ENCODE peak calls at places on chromosome 5, in seven cellular contexts. G is SK-N-SH, Y is H1, X is K562, S is HCT116, I is Panc1, W is GM12878. R is an unnamed sample.

GRCh38 chr5:33235304-33235703 is 205.5 kb upstream of the TARS1 start:
- DNase-seq in I (no peak), X (no peak), Y (no peak), W (no peak), S (no peak), G (no peak), R (no peak)

GRCh38 chr5:54859321-54859720 is 126.1 kb downstream of the ESM1 start:
- DNase-seq in W (no peak), I (no peak), X (no peak), Y (no peak), S (no peak), G (no peak), R (no peak)

GRCh38 chr5:160287378-160288051 is 24.8 kb downstream of the CCNJL start:
- DNase-seq in X (no peak), S (no peak), W (no peak), Y (peak), I (no peak), G (peak), R (peak)

GRCh38 chr5:141707535-141707934 is 25.5 kb upstream of the ARAP3 start:
- DNase-seq in G (no peak), X (no peak), Y (no peak), W (no peak), S (no peak), I (no peak), R (no peak)

GRCh38 chr5:40791715-40792139 is 6.4 kb downstream of the PRKAA1 start:
- DNase-seq in W (no peak), S (no peak), X (no peak), G (no peak), Y (no peak), I (no peak), R (peak)

GRCh38 chr5:159324097-159324760 is 6.1 kb downstream of the IL12B start:
- DNase-seq in X (no peak), S (no peak), I (no peak), W (no peak), Y (no peak), G (no peak), R (no peak)

GRCh38 chr5:149641000-149641576 is 59.8 kb downstream of the ARHGEF37 start:
- DNase-seq in S (no peak), Y (no peak), I (no peak), G (no peak), W (no peak), X (peak), R (peak)

GRCh38 chr5:149913449-149914419 is 30.9 kb downstream of the PDE6A start:
- DNase-seq in I (no peak), X (no peak), W (no peak), Y (no peak), G (no peak), S (no peak), R (no peak)

GRCh38 chr5:177317959-177318377 is 6.3 kb upstream of the MXD3 start:
- DNase-seq in X (peak), Y (no peak), W (no peak), S (peak), I (peak), G (peak), R (peak)

GRCh38 chr5:117741655-117742226 is 1167.1 kb upstream of the SEMA6A start:
- DNase-seq in W (no peak), X (no peak), S (no peak), G (no peak), Y (no peak), I (no peak), R (no peak)

GRCh38 chr5:123752576-123752975 is 240.6 kb downstream of the CSNK1G3 start:
- DNase-seq in G (no peak), W (no peak), Y (no peak), X (no peak), S (no peak), I (no peak), R (no peak)

GRCh38 chr5:143583385-143583784 is 179.9 kb upstream of the NR3C1 start:
- DNase-seq in Y (no peak), G (no peak), X (no peak), W (no peak), S (no peak), I (no peak), R (no peak)

GRCh38 chr5:123817267-123817666 is 305.3 kb downstream of the CSNK1G3 start:
- DNase-seq in I (no peak), X (no peak), Y (no peak), S (no peak), W (no peak), G (no peak), R (no peak)

GRCh38 chr5:124263680-124264491 is 482.6 kb downstream of the ZNF608 start:
- DNase-seq in I (no peak), G (no peak), X (no peak), W (no peak), Y (peak), S (no peak), R (no peak)

GRCh38 chr5:137635521-137635921 is 100.4 kb downstream of the KLHL3 start:
- DNase-seq in G (no peak), I (no peak), S (no peak), W (no peak), Y (no peak), X (no peak), R (no peak)

GRCh38 chr5:10634056-10634455 is 70.2 kb downstream of the ANKRD33B start:
- DNase-seq in X (no peak), Y (no peak), S (no peak), I (no peak), W (no peak), G (no peak), R (no peak)

GRCh38 chr5:50958852-50959457 is 292.5 kb downstream of the PARP8 start:
- DNase-seq in S (peak), G (peak), I (no peak), X (peak), Y (no peak), W (no peak), R (peak)

GRCh38 chr5:138963763-138964371 is 88.7 kb upstream of the LRRTM2 start:
- DNase-seq in S (no peak), Y (no peak), G (no peak), W (no peak), X (no peak), I (no peak), R (peak)

GRCh38 chr5:1329111-1329579 is 15.8 kb downstream of the CLPTM1L start:
- DNase-seq in S (no peak), G (no peak), X (no peak), Y (no peak), W (no peak), I (no peak), R (no peak)

GRCh38 chr5:93622240-93622885 is 39.3 kb downstream of the NR2F1 start:
- DNase-seq in X (no peak), G (peak), I (no peak), S (no peak), Y (no peak), W (no peak), R (peak)

GRCh38 chr5:127585661-127586060 is 63.2 kb upstream of the CTXN3 start:
- DNase-seq in Y (no peak), I (no peak), W (no peak), X (no peak), S (no peak), G (no peak), R (no peak)

GRCh38 chr5:67831081-67831480 is 384.5 kb upstream of the PIK3R1 start:
- DNase-seq in X (no peak), S (no peak), I (no peak), Y (no peak), G (no peak), W (no peak), R (no peak)

GRCh38 chr5:150320048-150320555 is 17.4 kb upstream of the ARSI start:
- DNase-seq in Y (no peak), I (no peak), G (no peak), W (no peak), S (no peak), X (no peak), R (no peak)

GRCh38 chr5:158658439-158659230 is 441.1 kb downstream of the EBF1 start:
- DNase-seq in G (no peak), X (no peak), I (no peak), S (no peak), W (no peak), Y (peak), R (no peak)

GRCh38 chr5:27906911-27907590 is 868.7 kb upstream of the CDH9 start:
- DNase-seq in I (peak), S (no peak), W (no peak), G (no peak), Y (no peak), X (no peak), R (peak)

GRCh38 chr5:73431204-73431851 is 17.2 kb downstream of the FOXD1 start:
- DNase-seq in S (no peak), I (no peak), X (no peak), W (no peak), Y (no peak), G (no peak), R (no peak)

GRCh38 chr5:88672644-88673493 is 210.1 kb downstream of the MEF2C start:
- DNase-seq in X (no peak), Y (no peak), S (no peak), I (no peak), W (no peak), G (no peak), R (no peak)

GRCh38 chr5:138699482-138699881 is 53.7 kb upstream of the CTNNA1 start:
- DNase-seq in S (no peak), G (no peak), W (no peak), Y (no peak), I (no peak), X (no peak), R (no peak)

GRCh38 chr5:58459276-58459859 is 518 bp downstream of the PLK2 start:
- DNase-seq in I (no peak), W (no peak), S (no peak), Y (no peak), G (no peak), X (no peak), R (peak)

GRCh38 chr5:59460368-59461153 is 433.0 kb downstream of the PDE4D start:
- DNase-seq in G (no peak), S (no peak), I (no peak), X (no peak), W (no peak), Y (no peak), R (no peak)

GRCh38 chr5:64979518-64979917 is 210.8 kb downstream of the CWC27 start:
- DNase-seq in S (no peak), G (no peak), X (no peak), I (no peak), W (no peak), Y (no peak), R (no peak)

GRCh38 chr5:57435701-57436134 is 46.9 kb downstream of the ACTBL2 start:
- DNase-seq in Y (no peak), G (no peak), W (no peak), X (no peak), I (peak), S (peak), R (peak)

GRCh38 chr5:111585946-111586345 is 73.6 kb upstream of the STARD4 start:
- DNase-seq in G (no peak), W (no peak), S (no peak), X (no peak), I (no peak), Y (no peak), R (no peak)

GRCh38 chr5:111584651-111585050 is 72.3 kb upstream of the STARD4 start:
- DNase-seq in X (no peak), S (no peak), I (no peak), Y (no peak), G (no peak), W (no peak), R (no peak)

GRCh38 chr5:111582962-111583669 is 70.8 kb upstream of the STARD4 start:
- DNase-seq in S (no peak), X (no peak), W (no peak), Y (no peak), G (no peak), I (no peak), R (no peak)

GRCh38 chr5:111583761-111584203 is 71.4 kb upstream of the STARD4 start:
- DNase-seq in I (no peak), Y (no peak), G (no peak), S (no peak), W (no peak), X (no peak), R (no peak)

GRCh38 chr5:111585291-111585690 is 73.0 kb upstream of the STARD4 start:
- DNase-seq in I (no peak), X (no peak), Y (no peak), G (no peak), W (no peak), S (no peak), R (no peak)
- TF ChIP-seq SIN3A in I (no peak), X (no peak), Y (no peak), G (no peak), W (no peak), S (no peak), R (no peak)

GRCh38 chr5:140143521-140144258 is 18.0 kb downstream of the IGIP start:
- DNase-seq in Y (no peak), S (no peak), G (no peak), I (no peak), X (no peak), W (no peak), R (no peak)
- TF ChIP-seq SIN3A in Y (no peak), S (no peak), G (no peak), I (no peak), X (no peak), W (no peak), R (no peak)

GRCh38 chr5:181166812-181167733 is 19.7 kb downstream of the OR2V2 start:
- DNase-seq in W (no peak), X (no peak), G (no peak), I (no peak), S (no peak), Y (no peak), R (no peak)

GRCh38 chr5:181170237-181170830 is 22.9 kb downstream of the OR2V2 start:
- DNase-seq in I (no peak), G (peak), W (no peak), X (peak), S (no peak), Y (no peak), R (no peak)

GRCh38 chr5:181168595-181169118 is 21.3 kb downstream of the OR2V2 start:
- DNase-seq in S (no peak), W (no peak), Y (no peak), X (no peak), I (no peak), G (no peak), R (no peak)

GRCh38 chr5:181170996-181171395 is 23.6 kb downstream of the OR2V2 start:
- DNase-seq in G (no peak), Y (no peak), X (no peak), W (no peak), I (no peak), S (no peak), R (no peak)

GRCh38 chr5:181167814-181168488 is 20.6 kb downstream of the OR2V2 start:
- DNase-seq in S (no peak), G (peak), W (no peak), X (peak), I (no peak), Y (peak), R (no peak)
- TF ChIP-seq SIN3A in S (no peak), G (no peak), W (no peak), X (no peak), I (no peak), Y (no peak), R (no peak)

DNA sequence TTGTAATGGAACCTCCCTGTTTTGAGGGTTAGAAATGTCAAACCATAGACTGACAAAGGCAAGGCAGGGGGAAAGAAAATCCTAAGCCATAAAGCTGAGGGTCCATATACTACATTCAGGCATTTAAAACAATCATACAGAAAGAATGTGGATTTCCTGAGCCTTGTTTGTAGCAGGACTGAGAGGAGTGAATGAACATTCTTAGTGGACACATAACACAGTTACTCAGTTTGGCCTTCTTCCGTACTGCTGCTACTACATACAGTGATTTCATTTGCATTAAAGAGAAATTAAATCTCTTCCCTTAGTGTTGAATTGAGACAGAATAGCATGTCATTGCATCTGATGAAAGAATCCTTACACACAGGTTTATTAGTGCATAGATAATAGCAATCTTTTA is 1.8 kb upstream of the MTX3 start:
- DNase-seq in I (no peak), G (no peak), Y (no peak), X (no peak), W (no peak), S (no peak), R (no peak)
- TF ChIP-seq SIN3A in I (no peak), G (no peak), Y (no peak), X (no peak), W (no peak), S (no peak), R (no peak)

DNA sequence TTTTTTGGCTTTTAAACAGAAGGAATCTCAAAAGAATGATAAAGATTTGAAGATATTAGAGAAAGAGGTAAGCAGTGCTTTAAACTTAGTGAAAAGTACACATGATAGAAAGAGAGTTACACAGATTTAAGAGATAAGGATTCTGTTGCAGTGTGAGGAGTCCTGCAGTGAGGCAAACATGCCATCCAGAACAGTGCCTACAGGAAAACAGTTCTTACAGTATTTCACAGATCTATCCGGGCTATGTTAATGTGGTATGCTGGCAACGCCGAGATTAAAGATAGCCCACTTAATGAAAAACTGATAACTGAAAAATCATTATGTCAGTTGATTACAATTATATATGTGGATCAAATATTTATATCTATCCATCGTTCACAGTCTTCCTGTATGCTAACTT is 7.2 kb downstream of the HMMR start:
- DNase-seq in I (no peak), Y (no peak), S (no peak), X (no peak), W (no peak), G (peak), R (no peak)
- TF ChIP-seq SIN3A in I (no peak), Y (no peak), S (no peak), X (no peak), W (no peak), G (no peak), R (no peak)

GRCh38 chr5:21219255-21219654 is 1231.3 kb upstream of the CDH18 start:
- DNase-seq in I (no peak), X (no peak), S (no peak), W (no peak), G (no peak), Y (no peak), R (no peak)
- TF ChIP-seq SIN3A in I (no peak), X (no peak), S (no peak), W (no peak), G (no peak), Y (no peak), R (no peak)

DNA sequence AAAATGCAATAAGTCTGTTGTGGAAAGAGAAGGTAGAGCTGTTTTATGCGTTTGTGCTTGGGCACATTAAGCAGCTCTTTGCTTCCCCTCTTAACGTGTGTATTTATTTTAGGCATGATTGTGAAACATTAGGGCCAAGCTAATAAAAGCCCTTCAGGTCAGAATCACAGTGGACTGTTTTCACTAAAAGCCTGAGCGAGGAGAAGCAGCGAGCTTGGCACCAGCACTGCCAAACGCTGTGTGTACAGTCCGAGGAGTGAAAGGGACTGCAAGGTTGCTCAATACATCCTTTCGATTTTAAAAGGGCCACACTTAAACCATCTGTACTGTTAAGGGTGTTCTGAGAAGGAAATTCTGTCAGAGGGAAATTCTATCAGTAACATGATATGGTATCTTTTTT is 107.2 kb upstream of the CKMT2 start:
- DNase-seq in I (no peak), Y (no peak), S (no peak), X (no peak), W (no peak), G (no peak), R (peak)
- TF ChIP-seq SIN3A in I (no peak), Y (no peak), S (no peak), X (no peak), W (no peak), G (no peak), R (no peak)